ENCODE peak calls at places on chromosomes 1 and 21, in seven cellular contexts. W is fibroblast of lung, F is heart right ventricle, A is A549, U is PC-9, M is ovary, S is aorta. Z is an unnamed sample.

GRCh38 chr1:226634611-226635246 is 86.2 kb downstream of the STUM start:
- DNase-seq in M (no peak), W (no peak), S (peak), A (no peak), U (no peak), F (no peak), Z (no peak)

GRCh38 chr1:23394664-23395063 is 25.0 kb upstream of the ZNF436 start:
- DNase-seq in S (peak), W (peak), U (no peak), A (no peak), M (peak), F (peak), Z (no peak)

GRCh38 chr21:41095983-41096382 is 72.0 kb upstream of the BACE2 start:
- DNase-seq in M (no peak), W (no peak), F (peak), A (no peak), S (no peak), U (no peak), Z (no peak)

GRCh38 chr21:16571594-16571993 is 841.8 kb downstream of the USP25 start:
- DNase-seq in S (no peak), A (no peak), U (no peak), W (no peak), F (no peak), M (no peak), Z (no peak)

GRCh38 chr1:226632922-226633351 is 84.4 kb downstream of the STUM start:
- DNase-seq in U (no peak), W (no peak), M (no peak), F (no peak), A (no peak), S (peak), Z (no peak)

GRCh38 chr1:68916227-68916853 is 419.5 kb upstream of the DEPDC1 start:
- DNase-seq in F (peak), M (peak), S (no peak), U (peak), W (peak), A (no peak), Z (no peak)

GRCh38 chr1:209817691-209818090 is 10.1 kb upstream of the UTP25 start:
- DNase-seq in F (no peak), U (no peak), S (no peak), A (no peak), M (no peak), W (no peak), Z (no peak)

GRCh38 chr21:41374177-41374712 is 12.4 kb downstream of the MX2 start:
- DNase-seq in W (no peak), M (no peak), F (no peak), S (peak), A (no peak), U (no peak), Z (no peak)

GRCh38 chr21:20875741-20876140 is 122.5 kb upstream of the NCAM2 start:
- DNase-seq in A (no peak), U (no peak), M (no peak), W (no peak), S (no peak), F (no peak), Z (no peak)

GRCh38 chr1:109823543-109824348 is 60.0 kb upstream of the EPS8L3 start:
- DNase-seq in S (peak), A (peak), F (no peak), W (peak), M (peak), U (peak), Z (no peak)

GRCh38 chr1:209190591-209191241 is 392.8 kb upstream of the CAMK1G start:
- DNase-seq in U (peak), M (no peak), F (peak), A (peak), W (peak), S (peak), Z (no peak)

GRCh38 chr1:206575165-206575893 is 36.9 kb downstream of the EIF2D start:
- DNase-seq in U (no peak), M (no peak), S (no peak), A (no peak), F (peak), W (peak), Z (no peak)

GRCh38 chr1:18262726-18263125 is 155.1 kb downstream of the IGSF21 start:
- DNase-seq in S (no peak), W (no peak), F (no peak), A (no peak), U (no peak), M (no peak), Z (no peak)

GRCh38 chr1:24705260-24706073 is 39.8 kb upstream of the CLIC4 start:
- DNase-seq in A (peak), M (peak), W (peak), F (peak), S (peak), U (peak), Z (no peak)

GRCh38 chr1:24155011-24155782 is 12.3 kb upstream of the IL22RA1 start:
- DNase-seq in M (no peak), W (no peak), A (peak), S (no peak), F (no peak), U (no peak), Z (no peak)

GRCh38 chr1:44616991-44617702 is 57.1 kb downstream of the TMEM53 start:
- DNase-seq in S (peak), W (peak), A (no peak), M (no peak), F (no peak), U (no peak), Z (no peak)

GRCh38 chr1:222813866-222814535 is 838 bp upstream of the DISP1 start:
- DNase-seq in M (no peak), W (peak), F (no peak), S (no peak), U (no peak), A (no peak), Z (no peak)

GRCh38 chr1:107687846-107688753 is 276.9 kb downstream of the VAV3 start:
- DNase-seq in M (no peak), U (no peak), W (peak), F (no peak), A (peak), S (no peak), Z (no peak)

GRCh38 chr1:174284052-174284451 is 124.7 kb downstream of the RABGAP1L start:
- DNase-seq in M (no peak), U (no peak), A (no peak), F (no peak), W (no peak), S (no peak), Z (no peak)

GRCh38 chr1:68205794-68206358 is 26.4 kb downstream of the WLS start:
- DNase-seq in U (no peak), A (no peak), W (no peak), S (no peak), F (no peak), M (no peak), Z (no peak)

GRCh38 chr1:28830814-28831213 is 18.8 kb downstream of the OPRD1 start:
- DNase-seq in F (no peak), U (no peak), M (no peak), S (no peak), W (no peak), A (no peak), Z (no peak)

GRCh38 chr1:218027152-218027551 is 257.9 kb upstream of the RRP15 start:
- DNase-seq in S (no peak), W (no peak), U (no peak), F (no peak), A (no peak), M (no peak), Z (no peak)

GRCh38 chr1:183585038-183585437 is 5.2 kb downstream of the NCF2 start:
- DNase-seq in U (no peak), F (no peak), M (no peak), S (no peak), W (no peak), A (peak), Z (no peak)

GRCh38 chr1:156489166-156489934 is 11.2 kb downstream of the MEF2D start:
- DNase-seq in W (no peak), M (peak), S (no peak), F (peak), A (no peak), U (no peak), Z (no peak)

GRCh38 chr1:198889102-198889501 is 250.3 kb downstream of the PTPRC start:
- DNase-seq in F (no peak), M (no peak), S (no peak), W (no peak), A (no peak), U (no peak), Z (no peak)

GRCh38 chr1:78304766-78305165 is 186.0 kb upstream of the PTGFR start:
- DNase-seq in M (no peak), U (no peak), W (peak), F (no peak), A (no peak), S (no peak), Z (no peak)
- H3K27ac ChIP-seq in M (no peak), U (no peak), W (no peak), F (no peak), A (no peak), S (no peak), Z (no peak)

DNA sequence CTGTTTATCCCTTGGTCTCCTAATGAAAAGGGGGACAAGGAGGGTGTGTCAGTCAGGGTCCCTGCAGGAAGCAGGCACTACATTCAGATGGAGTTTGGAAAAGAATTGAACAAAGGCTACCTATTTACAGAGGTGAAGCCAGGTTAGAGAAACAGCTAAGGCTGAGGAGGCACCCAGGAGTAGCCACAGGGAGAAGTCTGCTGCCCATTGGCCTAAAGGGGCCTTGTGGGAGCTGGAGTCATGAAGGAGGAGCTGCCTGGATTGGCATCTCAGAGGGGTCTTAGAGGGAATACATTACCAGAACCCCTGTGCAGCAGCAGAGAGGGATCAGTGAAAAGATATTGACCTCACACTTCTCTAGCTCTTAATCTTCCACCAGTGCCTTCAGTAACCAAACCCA is 31.2 kb upstream of the USP24 start:
- DNase-seq in F (no peak), U (no peak), A (no peak), S (no peak), M (no peak), W (no peak), Z (no peak)
- H3K27ac ChIP-seq in F (no peak), U (peak), A (no peak), S (no peak), M (no peak), W (no peak), Z (no peak)

GRCh38 chr1:17070163-17070525 is 16.3 kb upstream of the SDHB start:
- DNase-seq in A (no peak), U (no peak), F (no peak), S (no peak), W (no peak), M (no peak), Z (no peak)

GRCh38 chr1:17066530-17067426 is 12.9 kb upstream of the SDHB start:
- DNase-seq in M (no peak), F (no peak), S (peak), W (no peak), U (no peak), A (no peak), Z (no peak)

GRCh38 chr1:17069452-17070162 is 15.8 kb upstream of the SDHB start:
- DNase-seq in A (no peak), F (no peak), W (no peak), S (no peak), U (no peak), M (no peak), Z (no peak)

GRCh38 chr1:17067465-17068245 is 13.8 kb upstream of the SDHB start:
- DNase-seq in A (no peak), W (no peak), S (peak), M (no peak), F (no peak), U (no peak), Z (no peak)

GRCh38 chr1:17068789-17069188 is 15.0 kb upstream of the SDHB start:
- DNase-seq in W (no peak), M (no peak), F (no peak), S (peak), U (no peak), A (no peak), Z (no peak)
- H3K27ac ChIP-seq in W (no peak), M (no peak), F (no peak), S (no peak), U (no peak), A (no peak), Z (no peak)

DNA sequence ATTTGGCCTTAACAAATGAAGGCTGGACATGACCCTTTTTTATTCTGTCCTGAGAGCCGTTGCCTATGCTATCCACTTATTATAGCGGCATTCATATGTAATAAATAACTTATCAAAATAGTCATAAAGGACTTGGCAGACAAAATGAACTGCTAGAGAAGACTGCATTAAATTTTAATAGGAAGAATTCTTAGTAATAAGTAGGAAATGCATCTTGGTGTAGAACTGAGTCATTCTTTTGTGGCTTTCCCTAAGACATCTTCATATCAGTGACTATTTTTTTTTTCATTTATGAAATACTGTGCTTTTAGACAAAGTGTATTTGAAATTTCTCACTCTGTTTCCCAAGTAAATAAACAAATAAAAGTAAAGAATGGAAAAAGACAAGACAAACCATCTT is 45.6 kb downstream of the PBX1 start:
- DNase-seq in F (no peak), W (peak), S (no peak), U (no peak), M (no peak), A (no peak), Z (no peak)
- H3K27ac ChIP-seq in F (no peak), W (no peak), S (no peak), U (no peak), M (no peak), A (peak), Z (no peak)

GRCh38 chr1:3159996-3160395 is 91.0 kb downstream of the PRDM16 start:
- DNase-seq in U (no peak), A (no peak), S (no peak), F (no peak), W (no peak), M (no peak), Z (no peak)
- H3K27ac ChIP-seq in U (no peak), A (no peak), S (no peak), F (no peak), W (no peak), M (no peak), Z (no peak)

DNA sequence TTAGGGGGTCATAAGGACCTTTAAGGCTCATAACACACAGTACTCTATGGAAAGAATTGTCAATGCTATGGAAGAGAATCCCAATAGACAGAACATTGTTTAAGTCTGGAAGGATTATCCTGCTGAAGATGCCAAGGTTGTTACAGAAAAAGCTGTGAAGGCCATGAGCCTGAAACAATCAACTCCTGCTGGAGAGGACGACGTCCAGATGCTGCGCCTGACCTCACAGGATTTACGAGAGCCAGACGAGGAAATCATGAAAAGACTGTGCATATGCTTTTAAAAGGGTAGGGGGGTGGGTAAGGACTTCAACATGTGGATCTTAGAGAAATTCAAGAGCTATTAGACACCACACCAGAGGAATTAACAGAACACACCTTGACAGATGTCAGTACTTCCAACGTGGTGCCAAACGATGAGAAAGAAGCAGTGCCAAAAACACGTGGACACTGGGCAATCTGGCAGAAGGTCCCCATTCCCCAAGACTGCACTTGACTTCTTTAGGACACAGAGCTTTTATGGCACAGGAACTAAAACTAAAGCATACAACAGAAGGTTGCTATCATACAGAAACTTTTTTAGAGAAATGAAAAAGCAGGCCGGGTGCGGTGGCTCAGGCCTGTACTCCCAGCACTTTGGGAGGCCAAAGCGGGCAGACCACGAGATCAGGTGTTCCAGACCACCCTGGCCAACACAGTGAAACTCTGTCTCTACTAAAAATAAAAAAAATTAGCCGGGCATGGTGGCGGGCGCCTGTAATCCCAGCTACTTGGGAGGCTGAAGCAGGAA is 43.2 kb downstream of the GNB1 start:
- DNase-seq in M (no peak), S (peak), U (no peak), W (no peak), F (no peak), A (no peak), Z (no peak)
- H3K27ac ChIP-seq in M (no peak), S (peak), U (no peak), W (no peak), F (peak), A (no peak), Z (peak)

GRCh38 chr21:25906554-25906953 is 171.8 kb downstream of the GABPA start:
- DNase-seq in F (no peak), S (no peak), W (no peak), M (no peak), A (no peak), U (no peak), Z (no peak)
- H3K27ac ChIP-seq in F (no peak), S (no peak), W (no peak), M (no peak), A (no peak), U (no peak), Z (no peak)

DNA sequence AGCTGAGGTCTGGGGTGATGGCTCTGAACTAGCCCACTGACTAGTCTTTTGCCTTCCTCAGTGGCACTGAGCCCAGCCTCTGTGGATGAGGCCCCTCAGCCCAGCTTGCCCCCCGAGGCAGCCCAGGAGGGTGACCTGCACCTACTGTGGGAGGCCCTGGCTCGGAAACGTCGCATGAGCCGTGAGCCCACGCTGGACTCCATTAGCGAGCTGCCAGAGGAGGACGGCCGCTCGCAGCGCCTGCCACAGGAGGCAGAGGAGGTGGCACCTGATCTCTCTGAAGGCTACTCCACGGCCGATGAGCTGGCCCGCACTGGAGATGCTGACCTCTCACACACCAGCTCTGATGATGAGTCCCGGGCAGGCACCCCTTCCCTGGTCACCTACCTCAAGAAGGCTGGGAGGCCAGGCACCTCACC is 87.8 kb downstream of the TRIM11 start:
- DNase-seq in W (no peak), A (no peak), U (no peak), F (no peak), S (peak), M (no peak), Z (no peak)
- H3K27ac ChIP-seq in W (no peak), A (no peak), U (no peak), F (no peak), S (no peak), M (no peak), Z (no peak)